ENCODE peak calls at places on chromosome 22, in eight cellular contexts. X is activated T-helper 1 cell treated with anti-CD3 and anti-CD28 coated beads, Interleukin-12 subunit alpha, Interleukin-12 subunit beta, Interleukin-2, Interleukin-4 antibody, amounts not matched to agents 30 ng/mL and 10 ng/mL and 1 ng/mL, durations not matched to agents 14 hours and 24 hours and 36 hours; A is BJ; S is GF-D8; D is anterior cingulate cortex; G is glutamatergic neuron; C is ovary; J is NAMALWA. O is an unnamed sample.

GRCh38 chr22:38401336-38402084 is 53.5 kb downstream of the KCNJ4 start:
- DNase-seq in X (no peak), A (no peak), S (no peak), D (no peak), G (no peak), C (no peak), J (no peak), O (no peak)

GRCh38 chr22:48333323-48333763 is 1494.3 kb downstream of the BRD1 start:
- DNase-seq in X (no peak), A (no peak), S (no peak), D (no peak), G (no peak), C (no peak), J (no peak), O (no peak)

GRCh38 chr22:23673826-23674690 is 16.8 kb upstream of the RGL4 start:
- DNase-seq in X (no peak), A (no peak), S (no peak), D (no peak), G (no peak), C (no peak), J (no peak), O (no peak)

GRCh38 chr22:50208939-50209892 is 8.4 kb downstream of the SELENOO start:
- DNase-seq in X (no peak), A (no peak), S (no peak), D (no peak), G (no peak), C (peak), J (no peak), O (no peak)

GRCh38 chr22:32331236-32331917 is 26.3 kb upstream of the RFPL3 start:
- DNase-seq in X (no peak), A (no peak), S (no peak), D (no peak), G (no peak), C (peak), J (no peak), O (no peak)

GRCh38 chr22:46520880-46521279 is 16.5 kb downstream of the CELSR1 start:
- DNase-seq in X (no peak), A (no peak), S (no peak), D (no peak), G (no peak), C (no peak), J (no peak), O (no peak)

GRCh38 chr22:24101966-24102365 is 79.3 kb upstream of the SUSD2 start:
- DNase-seq in X (no peak), A (no peak), S (no peak), D (no peak), G (no peak), C (no peak), J (no peak), O (no peak)

GRCh38 chr22:20024225-20025087 is 3.5 kb downstream of the TANGO2 start:
- DNase-seq in X (no peak), A (no peak), S (no peak), D (no peak), G (peak), C (no peak), J (no peak), O (no peak)

GRCh38 chr22:45407793-45408192 is 5.6 kb downstream of the SMC1B start:
- DNase-seq in X (no peak), A (no peak), S (no peak), D (no peak), G (no peak), C (no peak), J (no peak), O (no peak)

GRCh38 chr22:27810566-27810965 is 9.0 kb upstream of the MN1 start:
- DNase-seq in X (no peak), A (peak), S (no peak), D (no peak), G (no peak), C (peak), J (no peak), O (peak)

O was measured in ELR.